ENCODE peak calls at places on chromosomes 6 and 20, in five cellular contexts. V is IMR-90, S is H9, R is neuronal stem cell, A is H1. O is an unnamed sample.

GRCh38 chr6:70763754-70764153 is 96.1 kb downstream of the SMAP1 start:
- DNase-seq in R (no peak), V (peak), A (no peak), S (no peak), O (peak)

GRCh38 chr6:168133186-168133585 is 54.2 kb upstream of the FRMD1 start:
- DNase-seq in V (peak), A (peak), S (peak), R (no peak), O (peak)

GRCh38 chr20:3165473-3166337 is 6.0 kb upstream of the FASTKD5 start:
- DNase-seq in A (no peak), R (no peak), V (peak), S (no peak), O (no peak)

GRCh38 chr6:137852346-137852745 is 14.7 kb upstream of the TNFAIP3 start:
- DNase-seq in S (no peak), A (no peak), R (no peak), V (peak), O (no peak)

GRCh38 chr6:158572653-158573541 is 13.0 kb downstream of the TMEM181 start:
- DNase-seq in A (no peak), R (no peak), V (no peak), S (no peak), O (no peak)

GRCh38 chr20:36969050-36969449 is 17.5 kb upstream of the SAMHD1 start:
- DNase-seq in V (no peak), A (no peak), S (no peak), R (no peak), O (no peak)

GRCh38 chr6:159052720-159053119 is 7.9 kb upstream of the TAGAP start:
- DNase-seq in S (peak), V (no peak), A (peak), R (no peak), O (no peak)

GRCh38 chr20:10679269-10679668 is 5.5 kb upstream of the JAG1 start:
- DNase-seq in A (no peak), V (peak), R (no peak), S (no peak), O (no peak)

GRCh38 chr6:150418825-150419594 is 50.2 kb downstream of the IYD start:
- DNase-seq in S (peak), V (peak), R (peak), A (peak), O (peak)

GRCh38 chr20:20824924-20825584 is 112.6 kb upstream of the RALGAPA2 start:
- DNase-seq in A (peak), S (peak), V (peak), R (peak), O (no peak)

GRCh38 chr6:25697537-25698340 is 45.7 kb downstream of the SCGN start:
- DNase-seq in S (no peak), V (no peak), A (no peak), R (no peak), O (no peak)

GRCh38 chr6:126118934-126119333 is 132.6 kb downstream of the TRMT11 start:
- DNase-seq in R (no peak), V (peak), A (no peak), S (no peak), O (no peak)

GRCh38 chr20:3168079-3168828 is 5.1 kb downstream of the LZTS3 start:
- DNase-seq in A (peak), V (no peak), R (no peak), S (peak), O (no peak)

GRCh38 chr6:6997282-6998193 is 110.2 kb upstream of the RREB1 start:
- DNase-seq in A (no peak), S (no peak), R (no peak), V (no peak), O (no peak)

GRCh38 chr6:43286995-43287716 is 10.9 kb upstream of the SLC22A7 start:
- DNase-seq in A (no peak), V (no peak), R (no peak), S (peak), O (no peak)

GRCh38 chr6:83574783-83575182 is 62.4 kb downstream of the PRSS35 start:
- DNase-seq in A (no peak), S (no peak), R (no peak), V (no peak), O (no peak)

GRCh38 chr6:155317186-155317585 is 2.9 kb upstream of the TFB1M start:
- DNase-seq in A (no peak), S (no peak), R (no peak), V (peak), O (no peak)

GRCh38 chr6:31945507-31946369 is at the start of gene CFB:
- DNase-seq in R (no peak), A (no peak), S (peak), V (peak), O (peak)

GRCh38 chr20:24402234-24402633 is 67.2 kb upstream of the SYNDIG1 start:
- DNase-seq in V (no peak), A (no peak), S (peak), R (no peak), O (no peak)

GRCh38 chr6:136753624-136754023 is 38.7 kb downstream of the MAP3K5 start:
- DNase-seq in S (no peak), R (no peak), V (no peak), A (no peak), O (no peak)

GRCh38 chr6:5132741-5133140 is 47.6 kb downstream of the PPP1R3G start:
- DNase-seq in R (no peak), S (peak), A (no peak), V (peak), O (peak)

GRCh38 chr6:25423358-25423757 is 144.2 kb downstream of the CARMIL1 start:
- DNase-seq in R (no peak), S (no peak), V (no peak), A (no peak), O (no peak)

GRCh38 chr6:26103141-26103769 is 16.0 kb downstream of the HFE start:
- DNase-seq in R (no peak), A (no peak), V (peak), S (no peak), O (peak)

GRCh38 chr6:148530976-148531375 is 188.3 kb downstream of the SASH1 start:
- DNase-seq in A (no peak), R (no peak), V (peak), S (no peak), O (no peak)
- H3K9ac ChIP-seq in A (no peak), R (no peak), V (peak), S (no peak), O (peak)

GRCh38 chr6:34836451-34836850 is 44.6 kb downstream of the BLTP3A start:
- DNase-seq in R (no peak), S (no peak), V (no peak), A (no peak), O (no peak)
- H4K91ac ChIP-seq in R (no peak), S (no peak), V (no peak), A (no peak), O (no peak)

GRCh38 chr6:131954775-131955107 is 3.6 kb upstream of the CCN2 start:
- DNase-seq in V (peak), A (no peak), R (no peak), S (no peak), O (peak)

GRCh38 chr6:131952886-131953509 is 1.8 kb upstream of the CCN2 start:
- DNase-seq in V (no peak), R (no peak), A (no peak), S (peak), O (no peak)

GRCh38 chr6:131955876-131956275 is 4.7 kb upstream of the CCN2 start:
- DNase-seq in S (peak), A (no peak), V (no peak), R (no peak), O (no peak)

GRCh38 chr6:131954099-131954774 is 3.1 kb upstream of the CCN2 start:
- DNase-seq in S (no peak), V (peak), R (no peak), A (no peak), O (peak)

DNA sequence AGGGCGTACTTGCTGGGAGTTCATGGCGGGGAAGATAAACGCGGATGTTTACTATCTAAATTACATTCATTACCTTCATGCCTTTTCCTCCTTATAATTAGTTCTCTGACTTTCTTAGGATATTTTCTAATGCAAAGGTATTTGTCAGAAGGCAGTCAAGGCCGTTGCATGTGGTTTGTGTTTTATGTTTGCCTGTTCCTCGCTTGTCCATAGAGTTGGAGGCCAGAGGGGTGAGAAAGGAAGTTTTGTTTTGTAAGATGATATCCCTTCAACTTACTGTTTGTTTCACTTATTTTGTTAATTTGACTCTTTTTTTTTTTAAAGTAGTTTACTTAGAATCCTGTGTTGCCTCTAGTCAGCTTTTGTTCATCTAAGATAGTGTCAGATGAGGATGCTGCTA is 4.0 kb upstream of the CCN2 start:
- DNase-seq in S (no peak), A (no peak), V (no peak), R (no peak), O (no peak)
- H2BK15ac ChIP-seq in S (no peak), A (no peak), V (peak), R (no peak), O (no peak)

GRCh38 chr6:106192824-106193223 is 106.7 kb downstream of the PRDM1 start:
- DNase-seq in R (no peak), S (no peak), V (peak), A (no peak), O (peak)
- H3K9ac ChIP-seq in R (no peak), S (no peak), V (no peak), A (no peak), O (peak)

GRCh38 chr6:46215777-46216176 is 45.0 kb upstream of the ENPP5 start:
- DNase-seq in S (no peak), R (no peak), V (no peak), A (no peak), O (no peak)
- H4K91ac ChIP-seq in S (no peak), R (no peak), V (no peak), A (no peak), O (no peak)

DNA sequence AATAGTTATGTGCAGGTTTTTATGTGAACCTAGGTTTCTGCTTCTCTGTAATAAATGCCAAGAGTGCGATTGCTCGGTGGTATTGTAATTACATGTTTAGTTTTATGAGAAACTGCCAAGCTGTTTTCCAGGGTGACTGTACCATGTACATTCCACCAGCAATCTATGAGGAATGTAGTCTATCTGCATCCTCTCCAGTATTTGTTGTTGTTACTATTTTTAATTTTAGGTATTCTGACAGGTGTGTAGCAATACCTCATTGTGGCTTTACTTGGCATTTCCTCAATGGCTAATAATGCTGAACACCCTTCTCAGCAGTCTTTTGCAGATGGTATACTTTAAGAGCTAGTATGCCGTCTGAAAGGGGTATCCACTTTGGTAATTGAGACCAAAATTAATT is 142.1 kb downstream of the BMP2 start:
- DNase-seq in S (no peak), R (no peak), V (no peak), A (no peak), O (no peak)
- H2BK15ac ChIP-seq in S (no peak), R (no peak), V (no peak), A (no peak), O (no peak)

DNA sequence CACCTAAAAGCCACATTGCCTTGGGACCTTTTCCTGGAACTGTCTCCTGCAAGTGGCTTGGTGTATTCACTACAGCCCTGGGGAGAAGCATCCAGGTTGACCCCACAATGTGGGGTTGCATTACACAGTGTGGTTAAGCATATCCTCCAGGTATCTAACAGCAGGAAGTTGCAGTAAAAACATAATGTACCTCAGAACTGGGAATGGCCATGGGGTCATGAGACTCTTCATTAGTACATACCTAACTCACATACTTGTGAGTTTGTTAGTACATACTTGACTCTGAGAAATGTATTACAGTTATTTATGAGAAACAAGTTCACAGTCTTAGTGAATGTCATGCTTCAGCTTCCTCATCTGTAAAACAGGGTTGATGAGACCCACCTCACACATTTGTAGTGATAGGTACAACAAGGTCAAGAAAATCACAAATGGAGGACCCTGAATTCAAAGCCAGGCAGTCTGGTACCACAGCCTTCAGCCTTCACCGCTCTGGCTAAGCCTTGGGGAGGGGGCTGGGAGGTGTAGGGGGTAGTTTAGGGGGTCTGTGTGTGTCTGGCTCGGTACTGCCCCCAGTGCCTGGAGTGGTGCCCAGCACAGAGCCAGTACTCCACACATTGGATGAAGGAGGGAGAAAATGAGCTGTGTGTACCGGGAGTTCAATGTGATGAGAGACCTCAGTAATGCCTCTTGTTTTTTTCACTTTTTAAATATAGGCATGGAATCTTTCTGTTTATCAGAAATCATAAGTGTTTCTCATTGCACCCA is 53.0 kb downstream of the KAT14 start:
- DNase-seq in V (no peak), A (peak), R (no peak), S (no peak), O (no peak)
- H3K9ac ChIP-seq in V (no peak), A (no peak), R (no peak), S (no peak), O (no peak)

GRCh38 chr6:89412071-89413005 is at the start of gene RRAGD:
- DNase-seq in S (peak), A (peak), V (no peak), R (no peak), O (peak)

GRCh38 chr6:89411019-89411268 is 1.1 kb downstream of the RRAGD start:
- DNase-seq in V (no peak), R (no peak), A (no peak), S (no peak), O (no peak)

GRCh38 chr6:89411269-89412070 is 603 bp downstream of the RRAGD start:
- DNase-seq in V (no peak), A (peak), S (peak), R (no peak), O (peak)

GRCh38 chr6:89414215-89414614 is 2.1 kb upstream of the RRAGD start:
- DNase-seq in A (no peak), V (no peak), S (no peak), R (no peak), O (no peak)

DNA sequence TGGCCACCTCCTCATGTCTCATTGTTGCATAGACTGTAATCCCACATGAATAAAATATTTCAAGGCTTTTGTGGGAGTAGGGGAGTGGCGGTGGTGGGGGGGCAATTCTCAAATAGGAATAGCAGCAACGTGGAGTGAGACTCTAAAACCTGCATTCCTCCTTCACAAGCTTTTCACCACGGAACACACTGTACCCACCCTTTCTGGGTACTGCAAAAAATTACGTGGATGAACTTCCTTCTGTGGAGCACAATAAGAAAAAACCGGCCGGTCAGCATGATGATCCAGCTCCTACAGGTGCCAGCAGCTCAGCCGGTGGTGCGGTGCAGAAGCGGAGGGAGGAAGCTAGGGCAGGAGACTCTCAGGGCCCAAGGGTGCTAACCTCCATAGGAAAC is 930 bp upstream of the RRAGD start:
- DNase-seq in A (no peak), R (no peak), V (no peak), S (no peak), O (no peak)
- H4K91ac ChIP-seq in A (no peak), R (no peak), V (no peak), S (no peak), O (no peak)

GRCh38 chr6:119285908-119286625 is 63.5 kb downstream of the MAN1A1 start:
- DNase-seq in V (peak), A (no peak), R (no peak), S (no peak), O (no peak)
- H2BK15ac ChIP-seq in V (no peak), A (no peak), R (no peak), S (no peak), O (no peak)

GRCh38 chr20:40925829-40926228 is 102.8 kb upstream of the TOP1 start:
- DNase-seq in S (no peak), V (no peak), A (no peak), R (no peak), O (no peak)

GRCh38 chr20:40933758-40934157 is 94.9 kb upstream of the TOP1 start:
- DNase-seq in A (no peak), V (no peak), R (no peak), S (no peak), O (no peak)

GRCh38 chr20:40930561-40930960 is 98.1 kb upstream of the TOP1 start:
- DNase-seq in V (peak), S (no peak), A (no peak), R (no peak), O (no peak)

GRCh38 chr20:40932436-40932835 is 96.2 kb upstream of the TOP1 start:
- DNase-seq in S (no peak), V (no peak), R (no peak), A (no peak), O (no peak)

DNA sequence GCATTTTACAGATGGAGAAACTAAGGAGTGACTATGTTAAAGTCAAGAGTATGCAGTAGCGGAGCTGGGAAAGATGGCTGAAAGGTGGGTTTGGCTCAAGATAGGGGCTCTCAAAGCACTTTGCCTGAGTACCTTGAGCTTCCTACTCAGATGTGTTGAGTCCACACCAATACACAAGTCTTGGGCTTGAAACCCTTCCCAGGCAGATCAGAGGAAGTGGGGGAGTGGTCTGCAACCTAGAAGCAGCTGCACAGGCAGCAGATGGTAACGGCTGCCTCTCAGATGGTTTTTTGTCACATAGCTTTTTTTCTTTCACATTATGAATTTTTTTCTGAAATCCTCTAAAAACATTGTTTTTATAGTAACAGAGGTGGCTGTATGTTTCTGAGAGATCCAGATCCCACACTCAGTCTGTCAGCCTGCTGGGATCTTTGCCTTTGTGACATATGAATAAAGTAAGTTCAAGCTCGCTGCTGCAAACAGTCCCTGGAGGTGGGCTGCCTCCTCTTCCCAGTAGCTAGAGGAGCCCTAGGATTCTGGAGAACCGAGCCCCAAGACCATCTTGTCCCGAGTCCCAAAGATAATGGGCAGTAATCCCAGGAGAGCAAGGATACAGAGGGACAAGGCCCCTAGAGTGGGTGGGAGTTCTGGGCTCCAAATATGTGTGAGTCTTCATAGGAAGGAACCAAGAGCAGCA is 97.1 kb upstream of the TOP1 start:
- DNase-seq in R (no peak), S (no peak), A (no peak), V (no peak), O (no peak)
- H3K9ac ChIP-seq in R (no peak), S (no peak), A (no peak), V (no peak), O (no peak)

O was measured in mesenchymal stem cell.